ENCODE peak calls at places on chromosomes 4 and X, in six cellular contexts. J is cardiac muscle cell, K is MCF 10A, Z is progenitor cell of endocrine pancreas, C is cardiac fibroblast, X is activated B cell treated with CpG ODN at 0.5 μM for 24 hours. G is an unnamed sample.

GRCh38 chrX:154350429-154351182 is 23.8 kb downstream of the FLNA start:
- DNase-seq in J (peak), K (no peak), Z (no peak), C (peak), X (no peak), G (no peak)

GRCh38 chr4:119906277-119906676 is 160.4 kb downstream of the MAD2L1 start:
- DNase-seq in J (no peak), K (no peak), Z (no peak), C (no peak), X (no peak), G (no peak)

GRCh38 chrX:117788339-117788738 is 328.3 kb downstream of the KLHL13 start:
- DNase-seq in J (no peak), K (no peak), Z (no peak), C (no peak), X (no peak), G (no peak)

GRCh38 chr4:88006956-88007303 is 505 bp upstream of the PKD2 start:
- DNase-seq in J (no peak), K (no peak), Z (no peak), C (no peak), X (no peak), G (no peak)

GRCh38 chr4:75545526-75545925 is 10.3 kb upstream of the ODAPH start:
- DNase-seq in J (no peak), K (no peak), Z (no peak), C (no peak), X (no peak), G (no peak)

GRCh38 chr4:119238068-119238722 is 25.7 kb downstream of the USP53 start:
- DNase-seq in J (no peak), K (no peak), Z (no peak), C (no peak), X (no peak), G (no peak)

GRCh38 chrX:39718951-39719350 is 378.8 kb downstream of the BCOR start:
- DNase-seq in J (no peak), K (peak), Z (no peak), C (no peak), X (no peak), G (no peak)

GRCh38 chr4:53326535-53326934 is 39.3 kb downstream of the SCFD2 start:
- DNase-seq in J (no peak), K (no peak), Z (no peak), C (no peak), X (no peak), G (no peak)

GRCh38 chr4:6577409-6577808 is 2.4 kb downstream of the MAN2B2 start:
- DNase-seq in J (no peak), K (no peak), Z (no peak), C (no peak), X (no peak), G (no peak)

GRCh38 chrX:39480966-39481365 is 616.8 kb downstream of the BCOR start:
- DNase-seq in J (no peak), K (no peak), Z (no peak), C (no peak), X (no peak), G (no peak)

GRCh38 chr4:107939307-107939706 is 8.0 kb downstream of the CYP2U1 start:
- DNase-seq in J (no peak), K (no peak), Z (no peak), C (no peak), X (no peak), G (no peak)

GRCh38 chr4:10461091-10461849 is 4.0 kb upstream of the ZNF518B start:
- DNase-seq in J (peak), K (no peak), Z (peak), C (peak), X (peak), G (peak)

GRCh38 chr4:102518703-102519131 is 17.6 kb downstream of the NFKB1 start:
- DNase-seq in J (no peak), K (no peak), Z (no peak), C (no peak), X (no peak), G (no peak)

GRCh38 chr4:10456270-10457254 is 664 bp downstream of the ZNF518B start:
- DNase-seq in J (peak), K (no peak), Z (peak), C (peak), X (peak), G (peak)

GRCh38 chr4:18691431-18692200 is 670.1 kb upstream of the LCORL start:
- DNase-seq in J (no peak), K (no peak), Z (no peak), C (no peak), X (no peak), G (no peak)
- TF ChIP-seq CTCF in J (no peak), K (no peak), Z (no peak), C (no peak), X (no peak), G (peak)

GRCh38 chr4:153643406-153644016 is 40.6 kb upstream of the TLR2 start:
- DNase-seq in J (peak), K (peak), Z (no peak), C (peak), X (no peak), G (no peak)

GRCh38 chr4:153641532-153641931 is 42.5 kb upstream of the TLR2 start:
- DNase-seq in J (no peak), K (no peak), Z (no peak), C (no peak), X (no peak), G (no peak)

GRCh38 chr4:153647975-153648374 is 36.1 kb upstream of the TLR2 start:
- DNase-seq in J (no peak), K (no peak), Z (no peak), C (no peak), X (no peak), G (no peak)

GRCh38 chr4:153649572-153649991 is 34.5 kb upstream of the TLR2 start:
- DNase-seq in J (no peak), K (peak), Z (no peak), C (no peak), X (no peak), G (no peak)

DNA sequence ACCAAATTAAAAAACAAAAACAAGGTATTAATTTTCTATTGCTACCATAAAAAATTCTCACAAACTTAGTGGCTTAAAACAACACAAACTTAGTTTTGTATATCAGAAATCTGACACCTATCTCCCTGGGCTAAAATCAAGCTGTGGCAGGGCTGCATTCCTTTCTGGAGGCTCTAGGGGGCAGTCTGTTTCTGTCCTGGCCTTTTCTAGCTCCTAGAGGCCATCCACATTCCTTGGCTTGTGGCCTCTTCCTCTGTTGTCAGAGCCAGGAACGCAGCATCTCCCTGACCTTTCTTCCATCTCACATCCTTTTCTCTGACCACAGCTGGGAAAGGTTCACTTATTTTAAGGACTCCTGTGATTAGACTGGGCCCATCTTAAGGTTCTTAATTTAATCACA is 38.9 kb upstream of the TLR2 start:
- DNase-seq in J (no peak), K (peak), Z (no peak), C (no peak), X (no peak), G (no peak)
- TF ChIP-seq CTCF in J (peak), K (peak), Z (peak), C (peak), X (no peak), G (peak)

GRCh38 chr4:182111586-182111985 is 131.6 kb upstream of the TENM3 start:
- DNase-seq in J (peak), K (no peak), Z (no peak), C (peak), X (no peak), G (no peak)
- TF ChIP-seq CTCF in J (no peak), K (no peak), Z (no peak), C (no peak), X (no peak), G (no peak)

DNA sequence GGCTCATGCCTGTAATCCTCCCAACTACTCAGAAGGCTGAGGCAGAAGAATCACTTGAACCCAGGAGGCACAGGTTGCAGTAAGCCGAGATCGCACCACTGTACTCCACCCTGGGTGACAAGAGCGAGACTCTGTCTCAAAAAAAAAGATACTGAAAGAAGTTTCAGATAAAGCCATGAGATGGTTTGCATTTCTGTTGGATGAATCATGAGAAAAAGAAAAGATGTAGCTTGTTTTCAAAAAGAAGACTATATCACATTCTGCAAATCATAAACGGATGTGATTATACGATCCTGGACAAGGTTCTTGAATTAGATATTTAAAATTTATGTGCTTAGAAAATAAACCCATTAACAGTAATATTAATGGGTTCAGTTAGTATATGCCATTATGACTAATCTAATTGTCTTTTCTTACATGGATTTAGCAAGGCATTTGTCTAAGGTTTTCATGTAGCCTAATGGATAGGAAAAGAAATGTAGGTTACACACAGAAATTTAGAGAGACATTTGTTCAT is 345.9 kb downstream of the SLC7A11 start:
- DNase-seq in J (peak), K (no peak), Z (no peak), C (peak), X (no peak), G (no peak)
- TF ChIP-seq CTCF in J (no peak), K (no peak), Z (no peak), C (no peak), X (no peak), G (no peak)

DNA sequence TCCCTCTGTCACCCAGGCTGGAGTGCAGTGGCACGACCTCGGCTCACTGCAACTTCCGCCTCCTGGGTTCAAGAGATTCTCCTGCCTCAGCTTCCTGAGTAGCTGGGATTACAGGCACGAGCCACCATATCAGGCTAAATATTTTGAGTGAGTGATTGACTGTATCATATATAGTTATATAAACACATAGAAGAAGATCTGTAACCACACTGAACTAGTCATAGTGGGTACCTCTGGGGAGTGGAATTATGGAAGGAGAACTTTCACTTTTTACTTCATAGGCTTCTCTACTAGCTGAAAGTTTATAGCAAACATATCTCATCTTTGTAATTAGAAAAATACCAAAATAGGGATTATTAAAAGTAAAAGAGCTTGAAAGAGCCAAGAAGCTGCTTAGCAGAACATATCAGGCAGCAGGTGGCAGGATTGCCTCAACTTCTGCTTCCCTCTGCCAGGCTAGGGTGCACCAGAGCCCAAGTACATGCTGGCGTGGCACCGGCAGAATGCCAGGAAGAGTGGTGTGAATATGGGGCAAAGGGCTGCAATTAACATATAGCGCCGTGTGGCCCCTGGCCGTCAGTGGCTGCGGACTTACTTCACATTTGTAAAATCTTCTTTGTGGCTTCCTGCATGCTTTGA is 39.5 kb upstream of the CD40LG start:
- DNase-seq in J (peak), K (peak), Z (no peak), C (peak), X (peak), G (no peak)
- TF ChIP-seq CTCF in J (peak), K (peak), Z (no peak), C (peak), X (no peak), G (peak)

DNA sequence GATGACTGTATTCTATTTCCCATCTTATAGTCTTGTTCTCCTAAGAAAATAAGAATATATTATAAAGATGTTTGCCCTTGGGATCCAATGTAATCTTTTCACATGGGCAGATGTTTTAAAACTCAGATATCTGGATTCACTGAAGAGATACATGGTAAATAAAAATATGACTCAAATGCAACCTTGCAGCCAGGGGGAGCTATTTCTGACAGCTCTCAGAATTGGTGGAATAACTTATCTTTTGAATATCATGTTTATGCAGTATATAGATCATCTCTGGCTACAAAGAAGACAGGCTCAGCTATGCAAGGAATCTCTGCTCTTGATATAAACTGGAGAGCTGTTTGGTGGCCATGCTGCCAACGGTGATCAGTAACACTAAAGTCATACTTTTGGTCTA is 274.7 kb downstream of the GLUD2 start:
- DNase-seq in J (no peak), K (peak), Z (no peak), C (no peak), X (no peak), G (no peak)
- TF ChIP-seq CTCF in J (peak), K (peak), Z (no peak), C (no peak), X (no peak), G (peak)

DNA sequence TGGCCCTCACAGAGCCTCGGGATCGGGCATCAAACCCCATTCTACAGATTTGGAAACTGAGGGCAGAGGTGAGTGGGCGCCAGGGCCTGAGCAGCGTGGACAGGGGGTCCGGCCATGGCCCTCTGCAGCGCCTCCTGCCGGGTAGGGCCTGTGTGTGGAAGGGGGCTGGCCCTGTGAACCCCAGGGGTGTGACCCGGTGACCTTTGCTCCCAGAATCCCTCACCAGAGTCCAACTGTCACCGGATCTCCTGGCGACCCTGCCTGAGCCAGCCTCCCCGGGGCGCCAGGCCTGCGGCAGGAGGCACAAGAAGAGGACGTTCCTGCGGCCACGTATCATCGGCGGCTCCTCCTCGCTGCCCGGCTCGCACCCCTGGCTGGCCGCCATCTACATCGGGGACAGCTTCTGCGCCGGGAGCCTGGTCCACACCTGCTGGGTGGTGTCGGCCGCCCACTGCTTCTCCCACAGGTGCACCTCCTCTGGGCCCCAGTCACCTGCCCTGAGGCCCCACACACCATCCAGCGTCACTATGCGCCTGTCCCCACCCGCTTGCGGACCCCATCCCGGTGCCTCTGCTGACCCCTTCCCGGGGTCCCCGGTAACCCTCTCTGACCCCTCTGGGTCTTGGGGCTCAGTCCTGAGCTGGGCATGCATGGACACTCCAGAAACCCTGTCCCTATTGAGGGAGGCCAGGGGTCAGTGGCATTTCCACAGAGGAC is 4.2 kb downstream of the HGFAC start:
- DNase-seq in J (no peak), K (no peak), Z (no peak), C (no peak), X (no peak), G (no peak)
- TF ChIP-seq CTCF in J (no peak), K (no peak), Z (no peak), C (no peak), X (no peak), G (no peak)

DNA sequence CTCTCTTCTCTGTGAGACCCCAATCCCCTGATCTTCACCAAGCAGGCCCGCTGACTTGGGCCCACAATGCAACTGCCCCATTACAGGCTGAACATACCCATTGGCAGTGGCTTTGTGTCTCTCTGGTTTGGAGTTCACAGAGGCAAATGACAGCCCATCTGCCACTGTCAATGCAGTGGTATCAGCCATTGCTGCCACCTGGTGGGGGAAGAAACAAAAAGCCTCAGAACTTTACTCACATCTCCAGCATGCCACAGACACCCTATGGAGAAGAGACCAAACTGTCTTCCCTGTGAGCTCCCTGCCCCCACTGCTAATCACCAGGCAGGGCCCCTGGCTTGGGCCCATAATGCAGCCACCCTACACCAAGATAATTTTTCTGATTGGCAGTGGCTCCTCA is 729.3 kb upstream of the ACTRT1 start:
- DNase-seq in J (peak), K (peak), Z (no peak), C (no peak), X (no peak), G (no peak)
- TF ChIP-seq CTCF in J (no peak), K (peak), Z (peak), C (no peak), X (no peak), G (no peak)

GRCh38 chrX:1468250-1468772 is 15.6 kb upstream of the ASMTL start:
- DNase-seq in J (no peak), K (peak), Z (peak), C (peak), X (peak), G (peak)
- TF ChIP-seq CTCF in J (no peak), K (no peak), Z (no peak), C (no peak), X (no peak), G (peak)

GRCh38 chr4:183444149-183444952 is at the start of gene CDKN2AIP:
- DNase-seq in J (peak), K (peak), Z (peak), C (peak), X (peak), G (peak)
- TF ChIP-seq CTCF in J (no peak), K (no peak), Z (peak), C (no peak), X (no peak), G (no peak)